ENCODE peak calls at places on chromosome 1, in four cellular contexts. Y is Karpas-422, M is SJSA1, V is heart right ventricle. O is an unnamed sample.

GRCh38 chr1:215539803-215540575 is 27.1 kb upstream of the KCTD3 start:
- DNase-seq in Y (no peak), M (no peak), V (no peak), O (no peak)

GRCh38 chr1:94067196-94067595 is 53.8 kb downstream of the ABCA4 start:
- DNase-seq in Y (no peak), M (no peak), V (no peak), O (no peak)

GRCh38 chr1:223341111-223341510 is 22.9 kb downstream of the SUSD4 start:
- DNase-seq in Y (peak; percentile 90), M (no peak), V (peak; percentile 69), O (no peak)

GRCh38 chr1:21665711-21666571 is 3.2 kb downstream of the RAP1GAP start:
- DNase-seq in Y (no peak), M (no peak), V (peak; percentile 20), O (no peak)

GRCh38 chr1:1021010-1021845 is 1.3 kb downstream of the AGRN start:
- DNase-seq in Y (no peak), M (peak; percentile 74), V (peak; percentile 81), O (no peak)

GRCh38 chr1:226661965-226662364 is 77.1 kb downstream of the ITPKB start:
- DNase-seq in Y (no peak), M (no peak), V (no peak), O (no peak)

GRCh38 chr1:151486557-151486956 is 24.6 kb upstream of the CGN start:
- DNase-seq in Y (no peak), M (no peak), V (no peak), O (no peak)

GRCh38 chr1:15802234-15802965 is 5.0 kb downstream of the UQCRHL start:
- DNase-seq in Y (no peak), M (no peak), V (no peak), O (no peak)

GRCh38 chr1:112533029-112533428 is 24.3 kb downstream of the WNT2B start:
- DNase-seq in Y (no peak), M (peak; percentile 54), V (no peak), O (no peak)

GRCh38 chr1:104921552-104921951 is 1171.9 kb downstream of the AMY1C start:
- DNase-seq in Y (no peak), M (no peak), V (no peak), O (no peak)

GRCh38 chr1:147625274-147625986 is 44.9 kb downstream of the ACP6 start:
- DNase-seq in Y (no peak), M (no peak), V (no peak), O (no peak)

GRCh38 chr1:160710531-160711252 is 930 bp downstream of the CD48 start:
- DNase-seq in Y (no peak), M (no peak), V (no peak), O (no peak)

GRCh38 chr1:234970731-234971476 is 157.7 kb downstream of the TOMM20 start:
- DNase-seq in Y (no peak), M (peak; percentile 85), V (peak; percentile 75), O (no peak)

GRCh38 chr1:54153548-54154439 is 994 bp upstream of the CDCP2 start:
- DNase-seq in Y (no peak), M (no peak), V (no peak), O (peak; percentile 25)

GRCh38 chr1:190491404-190491803 is 13.7 kb upstream of the BRINP3 start:
- DNase-seq in Y (no peak), M (no peak), V (no peak), O (no peak)

GRCh38 chr1:54972436-54972835 is 8.0 kb upstream of the TMEM61 start:
- DNase-seq in Y (no peak), M (no peak), V (no peak), O (no peak)

GRCh38 chr1:3560199-3560955 is 50.9 kb downstream of the MEGF6 start:
- DNase-seq in Y (no peak), M (no peak), V (no peak), O (no peak)

GRCh38 chr1:9167638-9168037 is 38.7 kb upstream of the GPR157 start:
- DNase-seq in Y (no peak), M (no peak), V (no peak), O (no peak)

GRCh38 chr1:61641578-61642336 is 83.2 kb downstream of the TM2D1 start:
- DNase-seq in Y (peak; percentile 81), M (peak; percentile 23), V (peak; percentile 78), O (peak; percentile 52)
- H3K4me3 ChIP-seq in Y (peak overlapping the region; percentile 61), M (no peak overlapping the region), V (peak overlapping the region; percentile 31), O (peak overlapping the region; percentile 69)

GRCh38 chr1:156014829-156015228 is 5.9 kb downstream of the SSR2 start:
- DNase-seq in Y (no peak), M (no peak), V (no peak), O (no peak)
- H3K36me3 ChIP-seq in Y (peaks cover 39% of the 10 kb centered on the region), M (peaks cover 95% of the 10 kb centered on the region), V (no peaks in the 10 kb centered on the region), O (peaks cover 61% of the 10 kb centered on the region)

GRCh38 chr1:213669964-213670691 is 317.6 kb upstream of the PROX1 start:
- DNase-seq in Y (no peak), M (no peak), V (no peak), O (no peak)
- H3K4me3 ChIP-seq in Y (no peak overlapping the region), M (no peak overlapping the region), V (no peak overlapping the region), O (no peak overlapping the region)

GRCh38 chr1:43410571-43410970 is 20.9 kb downstream of the SZT2 start:
- DNase-seq in Y (no peak), M (no peak), V (no peak), O (no peak)
- H3K36me3 ChIP-seq in Y (peaks cover 13% of the 10 kb centered on the region), M (peaks cover 48% of the 10 kb centered on the region), V (no peaks in the 10 kb centered on the region), O (peaks cover 28% of the 10 kb centered on the region)

GRCh38 chr1:34779962-34780361 is 1.1 kb upstream of the GJB3 start:
- DNase-seq in Y (no peak), M (no peak), V (no peak), O (no peak)

GRCh38 chr1:34781071-34781843 is at the start of gene GJB3:
- DNase-seq in Y (no peak), M (no peak), V (no peak), O (no peak)

GRCh38 chr1:34781844-34782391 is 904 bp downstream of the GJB3 start:
- DNase-seq in Y (no peak), M (no peak), V (no peak), O (no peak)

GRCh38 chr1:34779526-34779925 is 1.5 kb upstream of the GJB3 start:
- DNase-seq in Y (no peak), M (no peak), V (no peak), O (no peak)

DNA sequence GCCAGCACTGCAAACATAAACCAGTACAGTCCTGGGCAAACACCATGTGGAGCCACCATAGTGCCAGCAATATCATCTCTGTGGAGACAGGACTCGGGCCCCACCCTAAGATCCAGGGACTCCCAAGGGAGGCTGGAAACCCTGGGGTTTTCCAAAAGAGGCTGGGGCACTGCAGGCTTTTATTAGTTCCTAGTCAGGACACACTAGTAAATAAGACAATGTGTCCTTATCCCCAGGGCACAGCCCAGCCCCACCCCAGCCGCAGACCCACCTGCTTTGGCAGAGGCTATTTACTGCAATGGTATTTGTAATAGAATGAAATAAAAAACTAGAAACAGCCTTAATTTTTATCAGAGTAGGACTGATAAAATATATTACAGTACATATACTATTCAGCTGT is 486 bp upstream of the GJB3 start:
- DNase-seq in Y (no peak), M (no peak), V (no peak), O (no peak)
- H3K4me3 ChIP-seq in Y (no peak overlapping the region), M (no peak overlapping the region), V (no peak overlapping the region), O (no peak overlapping the region)

O was measured in thoracic aorta.